ENCODE peak calls at places on chromosome 2, in seven cellular contexts. One of them, this sample, is unnamed.

GRCh38 chr2:196987654-196988364 is 61.3 kb upstream of the PGAP1 start:
- DNase-seq in spleen: no peak
- DNase-seq in psoas muscle: no peak
- DNase-seq in uterus: peak; percentile 23
- DNase-seq in H7: no peak
- DNase-seq in HCT116: peak; percentile 82
- DNase-seq in cardiac muscle cell: peak; percentile 97
- DNase-seq in this sample: no peak

GRCh38 chr2:229610871-229611270 is 103.5 kb downstream of the DNER start:
- DNase-seq in spleen: no peak
- DNase-seq in psoas muscle: no peak
- DNase-seq in uterus: no peak
- DNase-seq in H7: no peak
- DNase-seq in HCT116: no peak
- DNase-seq in cardiac muscle cell: peak; percentile 48
- DNase-seq in this sample: no peak

GRCh38 chr2:209471037-209471436 is 47.2 kb downstream of the MAP2 start:
- DNase-seq in spleen: no peak
- DNase-seq in psoas muscle: no peak
- DNase-seq in uterus: no peak
- DNase-seq in H7: no peak
- DNase-seq in HCT116: no peak
- DNase-seq in cardiac muscle cell: peak; percentile 54
- DNase-seq in this sample: no peak

GRCh38 chr2:189848276-189848675 is 64.0 kb downstream of the PMS1 start:
- DNase-seq in spleen: no peak
- DNase-seq in psoas muscle: no peak
- DNase-seq in uterus: no peak
- DNase-seq in H7: no peak
- DNase-seq in HCT116: no peak
- DNase-seq in cardiac muscle cell: no peak
- DNase-seq in this sample: no peak

GRCh38 chr2:1796581-1796930 is 52.2 kb upstream of the PXDN start:
- DNase-seq in spleen: peak; percentile 69
- DNase-seq in psoas muscle: no peak
- DNase-seq in uterus: no peak
- DNase-seq in H7: no peak
- DNase-seq in HCT116: no peak
- DNase-seq in cardiac muscle cell: no peak
- DNase-seq in this sample: no peak

GRCh38 chr2:31066594-31066993 is 71.6 kb downstream of the GALNT14 start:
- DNase-seq in spleen: no peak
- DNase-seq in psoas muscle: no peak
- DNase-seq in uterus: no peak
- DNase-seq in H7: no peak
- DNase-seq in HCT116: no peak
- DNase-seq in cardiac muscle cell: no peak
- DNase-seq in this sample: no peak

GRCh38 chr2:28552045-28552823 is 56.4 kb downstream of the PLB1 start:
- DNase-seq in spleen: no peak
- DNase-seq in psoas muscle: no peak
- DNase-seq in uterus: no peak
- DNase-seq in H7: no peak
- DNase-seq in HCT116: no peak
- DNase-seq in cardiac muscle cell: peak; percentile 29
- DNase-seq in this sample: no peak

GRCh38 chr2:10084567-10084910 is 4.3 kb upstream of the CYS1 start:
- DNase-seq in spleen: no peak
- DNase-seq in psoas muscle: no peak
- DNase-seq in uterus: no peak
- DNase-seq in H7: no peak
- DNase-seq in HCT116: no peak
- DNase-seq in cardiac muscle cell: no peak
- DNase-seq in this sample: no peak

GRCh38 chr2:68341583-68341982 is 21.8 kb upstream of the CNRIP1 start:
- DNase-seq in spleen: no peak
- DNase-seq in psoas muscle: no peak
- DNase-seq in uterus: no peak
- DNase-seq in H7: no peak
- DNase-seq in HCT116: no peak
- DNase-seq in cardiac muscle cell: no peak
- DNase-seq in this sample: no peak

GRCh38 chr2:68340631-68341329 is 21.0 kb upstream of the CNRIP1 start:
- DNase-seq in spleen: no peak
- DNase-seq in psoas muscle: no peak
- DNase-seq in uterus: no peak
- DNase-seq in H7: no peak
- DNase-seq in HCT116: no peak
- DNase-seq in cardiac muscle cell: no peak
- DNase-seq in this sample: no peak

GRCh38 chr2:68342470-68342869 is 22.6 kb upstream of the PLEK start:
- DNase-seq in spleen: no peak
- DNase-seq in psoas muscle: no peak
- DNase-seq in uterus: no peak
- DNase-seq in H7: no peak
- DNase-seq in HCT116: no peak
- DNase-seq in cardiac muscle cell: no peak
- DNase-seq in this sample: no peak

GRCh38 chr2:68345129-68345875 is 19.8 kb upstream of the PLEK start:
- DNase-seq in spleen: no peak
- DNase-seq in psoas muscle: no peak
- DNase-seq in uterus: no peak
- DNase-seq in H7: no peak
- DNase-seq in HCT116: no peak
- DNase-seq in cardiac muscle cell: no peak
- DNase-seq in this sample: no peak

GRCh38 chr2:68344031-68344430 is 21.1 kb upstream of the PLEK start:
- DNase-seq in spleen: no peak
- DNase-seq in psoas muscle: no peak
- DNase-seq in uterus: no peak
- DNase-seq in H7: no peak
- DNase-seq in HCT116: no peak
- DNase-seq in cardiac muscle cell: no peak
- DNase-seq in this sample: no peak
- H3K4me3 ChIP-seq in spleen: no peak overlapping the region
- H3K4me3 ChIP-seq in psoas muscle: no peak overlapping the region
- H3K4me3 ChIP-seq in uterus: no peak overlapping the region
- H3K4me3 ChIP-seq in H7: no peak overlapping the region
- H3K4me3 ChIP-seq in HCT116: no peak overlapping the region
- H3K4me3 ChIP-seq in cardiac muscle cell: no peak overlapping the region
- H3K4me3 ChIP-seq in this sample: no peak overlapping the region

GRCh38 chr2:187228986-187229385 is 219.1 kb downstream of the CALCRL start:
- DNase-seq in spleen: no peak
- DNase-seq in psoas muscle: no peak
- DNase-seq in uterus: no peak
- DNase-seq in H7: no peak
- DNase-seq in HCT116: no peak
- DNase-seq in cardiac muscle cell: no peak
- DNase-seq in this sample: no peak
- H3K36me3 ChIP-seq in spleen: no peaks in the 10 kb centered on the region
- H3K36me3 ChIP-seq in psoas muscle: no peaks in the 10 kb centered on the region
- H3K36me3 ChIP-seq in uterus: no peaks in the 10 kb centered on the region
- H3K36me3 ChIP-seq in H7: no peaks in the 10 kb centered on the region
- H3K36me3 ChIP-seq in HCT116: no peaks in the 10 kb centered on the region
- H3K36me3 ChIP-seq in cardiac muscle cell: no peaks in the 10 kb centered on the region
- H3K36me3 ChIP-seq in this sample: no peaks in the 10 kb centered on the region

GRCh38 chr2:220277445-220277960 is 650.1 kb downstream of the SLC4A3 start:
- DNase-seq in spleen: no peak
- DNase-seq in psoas muscle: peak; percentile 81
- DNase-seq in uterus: peak; percentile 62
- DNase-seq in H7: no peak
- DNase-seq in HCT116: no peak
- DNase-seq in cardiac muscle cell: peak; percentile 87
- DNase-seq in this sample: peak; percentile 76

GRCh38 chr2:220278022-220278421 is 650.6 kb downstream of the SLC4A3 start:
- DNase-seq in spleen: no peak
- DNase-seq in psoas muscle: no peak
- DNase-seq in uterus: no peak
- DNase-seq in H7: no peak
- DNase-seq in HCT116: no peak
- DNase-seq in cardiac muscle cell: no peak
- DNase-seq in this sample: no peak

GRCh38 chr2:220279372-220279771 is 651.9 kb downstream of the SLC4A3 start:
- DNase-seq in spleen: no peak
- DNase-seq in psoas muscle: no peak
- DNase-seq in uterus: no peak
- DNase-seq in H7: no peak
- DNase-seq in HCT116: peak; percentile 29
- DNase-seq in cardiac muscle cell: peak; percentile 70
- DNase-seq in this sample: no peak

GRCh38 chr2:220280741-220281140 is 653.3 kb downstream of the SLC4A3 start:
- DNase-seq in spleen: no peak
- DNase-seq in psoas muscle: no peak
- DNase-seq in uterus: no peak
- DNase-seq in H7: no peak
- DNase-seq in HCT116: no peak
- DNase-seq in cardiac muscle cell: no peak
- DNase-seq in this sample: no peak

DNA sequence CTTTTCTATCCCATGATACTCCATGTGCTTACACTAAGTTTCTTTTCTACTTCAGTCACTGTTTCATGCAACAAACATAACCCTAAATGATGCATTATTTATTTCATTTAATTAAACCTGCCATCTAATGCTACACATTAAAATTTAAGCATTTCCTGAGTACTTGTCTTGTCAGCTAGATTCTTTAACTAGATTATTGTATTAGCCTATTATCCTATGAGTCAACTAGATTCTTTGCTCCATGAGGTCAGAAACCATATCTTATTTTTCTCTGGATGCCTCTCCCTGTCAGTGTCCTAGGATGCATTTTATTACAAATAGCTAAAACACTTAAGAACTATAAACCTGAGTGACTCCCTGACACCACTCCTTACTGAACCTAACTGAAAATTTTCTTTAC is 652.4 kb downstream of the SLC4A3 start:
- DNase-seq in spleen: no peak
- DNase-seq in psoas muscle: no peak
- DNase-seq in uterus: no peak
- DNase-seq in H7: no peak
- DNase-seq in HCT116: no peak
- DNase-seq in cardiac muscle cell: peak; percentile 20
- DNase-seq in this sample: no peak
- H3K4me3 ChIP-seq in spleen: no peak overlapping the region
- H3K4me3 ChIP-seq in psoas muscle: no peak overlapping the region
- H3K4me3 ChIP-seq in uterus: no peak overlapping the region
- H3K4me3 ChIP-seq in H7: no peak overlapping the region
- H3K4me3 ChIP-seq in HCT116: no peak overlapping the region
- H3K4me3 ChIP-seq in cardiac muscle cell: no peak overlapping the region
- H3K4me3 ChIP-seq in this sample: no peak overlapping the region

GRCh38 chr2:36556847-36557246 is 41.1 kb downstream of the FEZ2 start:
- DNase-seq in spleen: no peak
- DNase-seq in psoas muscle: no peak
- DNase-seq in uterus: no peak
- DNase-seq in H7: no peak
- DNase-seq in HCT116: no peak
- DNase-seq in cardiac muscle cell: no peak
- DNase-seq in this sample: no peak
- H3K36me3 ChIP-seq in spleen: peaks cover 22% of the 10 kb centered on the region
- H3K36me3 ChIP-seq in psoas muscle: peaks cover 78% of the 10 kb centered on the region
- H3K36me3 ChIP-seq in uterus: no peaks in the 10 kb centered on the region
- H3K36me3 ChIP-seq in H7: peaks cover 3% of the 10 kb centered on the region
- H3K36me3 ChIP-seq in HCT116: peaks cover 10% of the 10 kb centered on the region
- H3K36me3 ChIP-seq in cardiac muscle cell: peaks cover 7% of the 10 kb centered on the region
- H3K36me3 ChIP-seq in this sample: no peaks in the 10 kb centered on the region

GRCh38 chr2:68217729-68218128 is 34.6 kb downstream of the PPP3R1 start:
- DNase-seq in spleen: no peak
- DNase-seq in psoas muscle: no peak
- DNase-seq in uterus: no peak
- DNase-seq in H7: no peak
- DNase-seq in HCT116: no peak
- DNase-seq in cardiac muscle cell: no peak
- DNase-seq in this sample: no peak
- H3K4me3 ChIP-seq in spleen: no peak overlapping the region
- H3K4me3 ChIP-seq in psoas muscle: peak overlapping the region; percentile 17
- H3K4me3 ChIP-seq in uterus: no peak overlapping the region
- H3K4me3 ChIP-seq in H7: no peak overlapping the region
- H3K4me3 ChIP-seq in HCT116: no peak overlapping the region
- H3K4me3 ChIP-seq in cardiac muscle cell: no peak overlapping the region
- H3K4me3 ChIP-seq in this sample: no peak overlapping the region

DNA sequence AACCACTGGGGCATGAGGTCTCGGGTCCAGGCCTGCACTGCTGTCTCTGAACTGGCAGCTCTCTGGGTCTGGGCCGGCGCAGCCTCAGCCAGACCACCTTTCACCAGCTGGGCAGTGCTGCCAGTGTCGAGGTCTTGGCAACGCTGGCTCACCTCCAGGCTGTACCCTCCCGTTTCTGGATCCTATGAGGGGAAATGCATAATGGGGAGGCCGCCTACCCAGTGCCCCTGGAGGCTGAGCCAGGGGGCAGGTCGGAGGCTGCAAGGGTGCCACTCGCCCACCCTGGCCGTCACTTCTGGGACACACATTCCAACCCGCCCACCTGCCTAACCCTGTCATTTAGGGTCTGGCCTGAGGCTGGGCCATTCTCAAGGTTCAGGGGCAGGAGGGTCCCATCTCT is 24.6 kb downstream of the KIF1A start:
- DNase-seq in spleen: peak; percentile 56
- DNase-seq in psoas muscle: peak; percentile 23
- DNase-seq in uterus: no peak
- DNase-seq in H7: no peak
- DNase-seq in HCT116: no peak
- DNase-seq in cardiac muscle cell: no peak
- DNase-seq in this sample: peak; percentile 16
- H3K36me3 ChIP-seq in spleen: no peaks in the 10 kb centered on the region
- H3K36me3 ChIP-seq in psoas muscle: no peaks in the 10 kb centered on the region
- H3K36me3 ChIP-seq in uterus: no peaks in the 10 kb centered on the region
- H3K36me3 ChIP-seq in H7: peaks cover 26% of the 10 kb centered on the region
- H3K36me3 ChIP-seq in HCT116: no peaks in the 10 kb centered on the region
- H3K36me3 ChIP-seq in cardiac muscle cell: no peaks in the 10 kb centered on the region
- H3K36me3 ChIP-seq in this sample: no peaks in the 10 kb centered on the region

DNA sequence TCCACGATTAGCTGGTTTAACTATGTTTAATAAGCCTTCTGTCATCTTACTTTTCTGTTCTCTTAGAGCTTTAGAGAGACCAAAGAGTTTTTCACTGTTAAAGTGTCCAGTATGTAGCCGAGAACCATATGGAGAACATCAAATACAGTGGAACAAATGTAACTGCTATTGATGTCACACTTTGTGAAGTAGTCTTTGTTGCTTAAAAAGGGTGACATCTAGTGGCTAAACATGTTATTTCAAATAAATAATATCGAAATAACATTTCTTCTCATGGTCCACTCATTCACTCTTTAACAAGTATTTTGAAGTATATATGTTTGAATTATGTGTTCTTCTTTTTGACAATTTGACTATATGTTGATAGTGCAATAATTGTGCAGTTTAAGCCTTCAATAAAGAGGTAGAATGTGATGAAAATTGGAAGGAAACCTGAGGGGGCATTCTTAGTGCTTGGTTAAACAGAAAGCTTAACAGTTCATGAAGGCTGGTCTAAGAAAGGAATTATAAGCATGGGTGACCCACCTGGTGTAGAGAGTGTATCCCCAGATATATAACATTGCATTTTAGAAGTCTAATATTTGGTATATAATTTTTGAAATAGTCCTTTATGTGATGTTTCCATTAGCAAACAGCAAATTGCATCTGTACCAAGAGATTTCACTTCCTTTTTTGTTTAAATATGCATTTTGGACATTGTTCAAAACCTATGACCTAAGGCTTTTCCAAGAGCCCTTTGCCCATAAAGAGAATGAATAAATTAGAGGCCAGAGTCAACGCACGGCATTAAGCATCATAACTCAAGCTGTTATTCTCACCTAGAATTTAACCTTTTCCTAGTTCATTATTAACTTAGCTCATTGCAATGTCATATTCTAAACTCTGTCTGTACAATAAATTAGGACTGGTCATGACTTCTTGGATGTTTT is 112.1 kb downstream of the KYNU start:
- DNase-seq in spleen: no peak
- DNase-seq in psoas muscle: no peak
- DNase-seq in uterus: no peak
- DNase-seq in H7: no peak
- DNase-seq in HCT116: peak; percentile 24
- DNase-seq in cardiac muscle cell: peak; percentile 73
- DNase-seq in this sample: no peak
- H3K4me3 ChIP-seq in spleen: no peak overlapping the region
- H3K4me3 ChIP-seq in psoas muscle: no peak overlapping the region
- H3K4me3 ChIP-seq in uterus: no peak overlapping the region
- H3K4me3 ChIP-seq in H7: no peak overlapping the region
- H3K4me3 ChIP-seq in HCT116: no peak overlapping the region
- H3K4me3 ChIP-seq in cardiac muscle cell: no peak overlapping the region
- H3K4me3 ChIP-seq in this sample: no peak overlapping the region